ENCODE peak calls at places on chromosome 13, in eight cellular contexts. One of them, this sample, is unnamed.

GRCh38 chr13:70107125-70107497 is 515 bp upstream of the ATXN8OS start:
- DNase-seq in stimulated activated naive CD8-positive, alpha-beta T cell treated with anti-CD3 and anti-CD28 coated beads, Interleukin-15, Interleukin-2, amounts not matched to agents 100 U/mL and 50 U/mL, for 24 hours: no peak
- DNase-seq in stimulated activated CD8-positive, alpha-beta memory T cell treated with anti-CD3 and anti-CD28 coated beads, Interleukin-7, amount 100 ng/mL, for 1 hour: no peak
- DNase-seq in stimulated activated CD4-positive, alpha-beta T cell treated with anti-CD3 and anti-CD28 coated beads, TNF-alpha, amount 100 ng/mL, for 1 hour: no peak
- DNase-seq in EL: no peak
- DNase-seq in endothelial cell: no peak
- DNase-seq in gastrocnemius medialis: no peak
- DNase-seq in stimulated activated naive CD4-positive, alpha-beta T cell: no peak
- DNase-seq in this sample: peak; percentile 9

GRCh38 chr13:100540621-100541020 is 48.0 kb downstream of the GGACT start:
- DNase-seq in stimulated activated naive CD8-positive, alpha-beta T cell treated with anti-CD3 and anti-CD28 coated beads, Interleukin-15, Interleukin-2, amounts not matched to agents 100 U/mL and 50 U/mL, for 24 hours: no peak
- DNase-seq in stimulated activated CD8-positive, alpha-beta memory T cell treated with anti-CD3 and anti-CD28 coated beads, Interleukin-7, amount 100 ng/mL, for 1 hour: no peak
- DNase-seq in stimulated activated CD4-positive, alpha-beta T cell treated with anti-CD3 and anti-CD28 coated beads, TNF-alpha, amount 100 ng/mL, for 1 hour: no peak
- DNase-seq in EL: no peak
- DNase-seq in endothelial cell: no peak
- DNase-seq in gastrocnemius medialis: no peak
- DNase-seq in stimulated activated naive CD4-positive, alpha-beta T cell: no peak
- DNase-seq in this sample: no peak

GRCh38 chr13:101398920-101399319 is 17.4 kb downstream of the NALCN start:
- DNase-seq in stimulated activated naive CD8-positive, alpha-beta T cell treated with anti-CD3 and anti-CD28 coated beads, Interleukin-15, Interleukin-2, amounts not matched to agents 100 U/mL and 50 U/mL, for 24 hours: no peak
- DNase-seq in stimulated activated CD8-positive, alpha-beta memory T cell treated with anti-CD3 and anti-CD28 coated beads, Interleukin-7, amount 100 ng/mL, for 1 hour: no peak
- DNase-seq in stimulated activated CD4-positive, alpha-beta T cell treated with anti-CD3 and anti-CD28 coated beads, TNF-alpha, amount 100 ng/mL, for 1 hour: no peak
- DNase-seq in EL: peak; percentile 76
- DNase-seq in endothelial cell: no peak
- DNase-seq in gastrocnemius medialis: no peak
- DNase-seq in stimulated activated naive CD4-positive, alpha-beta T cell: no peak
- DNase-seq in this sample: no peak

GRCh38 chr13:42420304-42420703 is 148.4 kb downstream of the AKAP11 start:
- DNase-seq in stimulated activated naive CD8-positive, alpha-beta T cell treated with anti-CD3 and anti-CD28 coated beads, Interleukin-15, Interleukin-2, amounts not matched to agents 100 U/mL and 50 U/mL, for 24 hours: peak; percentile 71
- DNase-seq in stimulated activated CD8-positive, alpha-beta memory T cell treated with anti-CD3 and anti-CD28 coated beads, Interleukin-7, amount 100 ng/mL, for 1 hour: no peak
- DNase-seq in stimulated activated CD4-positive, alpha-beta T cell treated with anti-CD3 and anti-CD28 coated beads, TNF-alpha, amount 100 ng/mL, for 1 hour: peak; percentile 27
- DNase-seq in EL: no peak
- DNase-seq in endothelial cell: no peak
- DNase-seq in gastrocnemius medialis: no peak
- DNase-seq in stimulated activated naive CD4-positive, alpha-beta T cell: no peak
- DNase-seq in this sample: no peak

GRCh38 chr13:113982296-113982661 is 8.4 kb upstream of the C13orf46 start:
- DNase-seq in stimulated activated naive CD8-positive, alpha-beta T cell treated with anti-CD3 and anti-CD28 coated beads, Interleukin-15, Interleukin-2, amounts not matched to agents 100 U/mL and 50 U/mL, for 24 hours: no peak
- DNase-seq in stimulated activated CD8-positive, alpha-beta memory T cell treated with anti-CD3 and anti-CD28 coated beads, Interleukin-7, amount 100 ng/mL, for 1 hour: no peak
- DNase-seq in stimulated activated CD4-positive, alpha-beta T cell treated with anti-CD3 and anti-CD28 coated beads, TNF-alpha, amount 100 ng/mL, for 1 hour: no peak
- DNase-seq in EL: no peak
- DNase-seq in endothelial cell: no peak
- DNase-seq in gastrocnemius medialis: no peak
- DNase-seq in stimulated activated naive CD4-positive, alpha-beta T cell: no peak
- DNase-seq in this sample: no peak

GRCh38 chr13:22505489-22505888 is 675.3 kb upstream of the SGCG start:
- DNase-seq in stimulated activated naive CD8-positive, alpha-beta T cell treated with anti-CD3 and anti-CD28 coated beads, Interleukin-15, Interleukin-2, amounts not matched to agents 100 U/mL and 50 U/mL, for 24 hours: no peak
- DNase-seq in stimulated activated CD8-positive, alpha-beta memory T cell treated with anti-CD3 and anti-CD28 coated beads, Interleukin-7, amount 100 ng/mL, for 1 hour: no peak
- DNase-seq in stimulated activated CD4-positive, alpha-beta T cell treated with anti-CD3 and anti-CD28 coated beads, TNF-alpha, amount 100 ng/mL, for 1 hour: no peak
- DNase-seq in EL: no peak
- DNase-seq in endothelial cell: no peak
- DNase-seq in gastrocnemius medialis: no peak
- DNase-seq in stimulated activated naive CD4-positive, alpha-beta T cell: no peak
- DNase-seq in this sample: no peak

GRCh38 chr13:111342716-111343115 is 22.3 kb downstream of the TEX29 start:
- DNase-seq in stimulated activated naive CD8-positive, alpha-beta T cell treated with anti-CD3 and anti-CD28 coated beads, Interleukin-15, Interleukin-2, amounts not matched to agents 100 U/mL and 50 U/mL, for 24 hours: no peak
- DNase-seq in stimulated activated CD8-positive, alpha-beta memory T cell treated with anti-CD3 and anti-CD28 coated beads, Interleukin-7, amount 100 ng/mL, for 1 hour: no peak
- DNase-seq in stimulated activated CD4-positive, alpha-beta T cell treated with anti-CD3 and anti-CD28 coated beads, TNF-alpha, amount 100 ng/mL, for 1 hour: no peak
- DNase-seq in EL: no peak
- DNase-seq in endothelial cell: no peak
- DNase-seq in gastrocnemius medialis: no peak
- DNase-seq in stimulated activated naive CD4-positive, alpha-beta T cell: no peak
- DNase-seq in this sample: no peak

GRCh38 chr13:40563350-40564125 is 102.9 kb downstream of the FOXO1 start:
- DNase-seq in stimulated activated naive CD8-positive, alpha-beta T cell treated with anti-CD3 and anti-CD28 coated beads, Interleukin-15, Interleukin-2, amounts not matched to agents 100 U/mL and 50 U/mL, for 24 hours: no peak
- DNase-seq in stimulated activated CD8-positive, alpha-beta memory T cell treated with anti-CD3 and anti-CD28 coated beads, Interleukin-7, amount 100 ng/mL, for 1 hour: no peak
- DNase-seq in stimulated activated CD4-positive, alpha-beta T cell treated with anti-CD3 and anti-CD28 coated beads, TNF-alpha, amount 100 ng/mL, for 1 hour: no peak
- DNase-seq in EL: no peak
- DNase-seq in endothelial cell: no peak
- DNase-seq in gastrocnemius medialis: peak; percentile 59
- DNase-seq in stimulated activated naive CD4-positive, alpha-beta T cell: no peak
- DNase-seq in this sample: no peak

GRCh38 chr13:57137631-57138030 is 3.1 kb upstream of the PRR20A start:
- DNase-seq in stimulated activated naive CD8-positive, alpha-beta T cell treated with anti-CD3 and anti-CD28 coated beads, Interleukin-15, Interleukin-2, amounts not matched to agents 100 U/mL and 50 U/mL, for 24 hours: no peak
- DNase-seq in stimulated activated CD8-positive, alpha-beta memory T cell treated with anti-CD3 and anti-CD28 coated beads, Interleukin-7, amount 100 ng/mL, for 1 hour: no peak
- DNase-seq in stimulated activated CD4-positive, alpha-beta T cell treated with anti-CD3 and anti-CD28 coated beads, TNF-alpha, amount 100 ng/mL, for 1 hour: no peak
- DNase-seq in EL: no peak
- DNase-seq in endothelial cell: no peak
- DNase-seq in gastrocnemius medialis: no peak
- DNase-seq in stimulated activated naive CD4-positive, alpha-beta T cell: no peak
- DNase-seq in this sample: no peak

GRCh38 chr13:73929287-73929932 is 204.8 kb downstream of the KLF12 start:
- DNase-seq in stimulated activated naive CD8-positive, alpha-beta T cell treated with anti-CD3 and anti-CD28 coated beads, Interleukin-15, Interleukin-2, amounts not matched to agents 100 U/mL and 50 U/mL, for 24 hours: no peak
- DNase-seq in stimulated activated CD8-positive, alpha-beta memory T cell treated with anti-CD3 and anti-CD28 coated beads, Interleukin-7, amount 100 ng/mL, for 1 hour: no peak
- DNase-seq in stimulated activated CD4-positive, alpha-beta T cell treated with anti-CD3 and anti-CD28 coated beads, TNF-alpha, amount 100 ng/mL, for 1 hour: no peak
- DNase-seq in EL: no peak
- DNase-seq in endothelial cell: no peak
- DNase-seq in gastrocnemius medialis: no peak
- DNase-seq in stimulated activated naive CD4-positive, alpha-beta T cell: no peak
- DNase-seq in this sample: no peak

GRCh38 chr13:26377038-26377437 is 123.1 kb downstream of the CDK8 start:
- DNase-seq in stimulated activated naive CD8-positive, alpha-beta T cell treated with anti-CD3 and anti-CD28 coated beads, Interleukin-15, Interleukin-2, amounts not matched to agents 100 U/mL and 50 U/mL, for 24 hours: peak; percentile 4
- DNase-seq in stimulated activated CD8-positive, alpha-beta memory T cell treated with anti-CD3 and anti-CD28 coated beads, Interleukin-7, amount 100 ng/mL, for 1 hour: no peak
- DNase-seq in stimulated activated CD4-positive, alpha-beta T cell treated with anti-CD3 and anti-CD28 coated beads, TNF-alpha, amount 100 ng/mL, for 1 hour: no peak
- DNase-seq in EL: peak; percentile 36
- DNase-seq in endothelial cell: peak; percentile 62
- DNase-seq in gastrocnemius medialis: no peak
- DNase-seq in stimulated activated naive CD4-positive, alpha-beta T cell: no peak
- DNase-seq in this sample: peak; percentile 55

GRCh38 chr13:27339299-27339698 is 68.7 kb downstream of the RASL11A start:
- DNase-seq in stimulated activated naive CD8-positive, alpha-beta T cell treated with anti-CD3 and anti-CD28 coated beads, Interleukin-15, Interleukin-2, amounts not matched to agents 100 U/mL and 50 U/mL, for 24 hours: peak; percentile 44
- DNase-seq in stimulated activated CD8-positive, alpha-beta memory T cell treated with anti-CD3 and anti-CD28 coated beads, Interleukin-7, amount 100 ng/mL, for 1 hour: no peak
- DNase-seq in stimulated activated CD4-positive, alpha-beta T cell treated with anti-CD3 and anti-CD28 coated beads, TNF-alpha, amount 100 ng/mL, for 1 hour: no peak
- DNase-seq in EL: peak; percentile 55
- DNase-seq in endothelial cell: peak; percentile 57
- DNase-seq in gastrocnemius medialis: no peak
- DNase-seq in stimulated activated naive CD4-positive, alpha-beta T cell: peak; percentile 46
- DNase-seq in this sample: peak; percentile 85

GRCh38 chr13:57634829-57635165 is 3.3 kb downstream of the PCDH17 start:
- DNase-seq in stimulated activated naive CD8-positive, alpha-beta T cell treated with anti-CD3 and anti-CD28 coated beads, Interleukin-15, Interleukin-2, amounts not matched to agents 100 U/mL and 50 U/mL, for 24 hours: no peak
- DNase-seq in stimulated activated CD8-positive, alpha-beta memory T cell treated with anti-CD3 and anti-CD28 coated beads, Interleukin-7, amount 100 ng/mL, for 1 hour: no peak
- DNase-seq in stimulated activated CD4-positive, alpha-beta T cell treated with anti-CD3 and anti-CD28 coated beads, TNF-alpha, amount 100 ng/mL, for 1 hour: no peak
- DNase-seq in EL: no peak
- DNase-seq in endothelial cell: peak; percentile 15
- DNase-seq in gastrocnemius medialis: no peak
- DNase-seq in stimulated activated naive CD4-positive, alpha-beta T cell: no peak
- DNase-seq in this sample: no peak

GRCh38 chr13:44132710-44133109 is 240.9 kb upstream of the SERP2 start:
- DNase-seq in stimulated activated naive CD8-positive, alpha-beta T cell treated with anti-CD3 and anti-CD28 coated beads, Interleukin-15, Interleukin-2, amounts not matched to agents 100 U/mL and 50 U/mL, for 24 hours: no peak
- DNase-seq in stimulated activated CD8-positive, alpha-beta memory T cell treated with anti-CD3 and anti-CD28 coated beads, Interleukin-7, amount 100 ng/mL, for 1 hour: no peak
- DNase-seq in stimulated activated CD4-positive, alpha-beta T cell treated with anti-CD3 and anti-CD28 coated beads, TNF-alpha, amount 100 ng/mL, for 1 hour: no peak
- DNase-seq in EL: peak; percentile 81
- DNase-seq in endothelial cell: no peak
- DNase-seq in gastrocnemius medialis: no peak
- DNase-seq in stimulated activated naive CD4-positive, alpha-beta T cell: no peak
- DNase-seq in this sample: no peak

GRCh38 chr13:20351279-20352022 is 119.3 kb upstream of the GJB6 start:
- DNase-seq in stimulated activated naive CD8-positive, alpha-beta T cell treated with anti-CD3 and anti-CD28 coated beads, Interleukin-15, Interleukin-2, amounts not matched to agents 100 U/mL and 50 U/mL, for 24 hours: no peak
- DNase-seq in stimulated activated CD8-positive, alpha-beta memory T cell treated with anti-CD3 and anti-CD28 coated beads, Interleukin-7, amount 100 ng/mL, for 1 hour: no peak
- DNase-seq in stimulated activated CD4-positive, alpha-beta T cell treated with anti-CD3 and anti-CD28 coated beads, TNF-alpha, amount 100 ng/mL, for 1 hour: no peak
- DNase-seq in EL: peak; percentile 74
- DNase-seq in endothelial cell: no peak
- DNase-seq in gastrocnemius medialis: no peak
- DNase-seq in stimulated activated naive CD4-positive, alpha-beta T cell: no peak
- DNase-seq in this sample: no peak

GRCh38 chr13:30818323-30818960 is 83.1 kb downstream of the ALOX5AP start:
- DNase-seq in stimulated activated naive CD8-positive, alpha-beta T cell treated with anti-CD3 and anti-CD28 coated beads, Interleukin-15, Interleukin-2, amounts not matched to agents 100 U/mL and 50 U/mL, for 24 hours: no peak
- DNase-seq in stimulated activated CD8-positive, alpha-beta memory T cell treated with anti-CD3 and anti-CD28 coated beads, Interleukin-7, amount 100 ng/mL, for 1 hour: no peak
- DNase-seq in stimulated activated CD4-positive, alpha-beta T cell treated with anti-CD3 and anti-CD28 coated beads, TNF-alpha, amount 100 ng/mL, for 1 hour: no peak
- DNase-seq in EL: peak; percentile 87
- DNase-seq in endothelial cell: no peak
- DNase-seq in gastrocnemius medialis: no peak
- DNase-seq in stimulated activated naive CD4-positive, alpha-beta T cell: no peak
- DNase-seq in this sample: no peak

GRCh38 chr13:22082030-22082429 is 411.2 kb downstream of the FGF9 start:
- DNase-seq in stimulated activated naive CD8-positive, alpha-beta T cell treated with anti-CD3 and anti-CD28 coated beads, Interleukin-15, Interleukin-2, amounts not matched to agents 100 U/mL and 50 U/mL, for 24 hours: no peak
- DNase-seq in stimulated activated CD8-positive, alpha-beta memory T cell treated with anti-CD3 and anti-CD28 coated beads, Interleukin-7, amount 100 ng/mL, for 1 hour: no peak
- DNase-seq in stimulated activated CD4-positive, alpha-beta T cell treated with anti-CD3 and anti-CD28 coated beads, TNF-alpha, amount 100 ng/mL, for 1 hour: no peak
- DNase-seq in EL: no peak
- DNase-seq in endothelial cell: no peak
- DNase-seq in gastrocnemius medialis: no peak
- DNase-seq in stimulated activated naive CD4-positive, alpha-beta T cell: no peak
- DNase-seq in this sample: peak; percentile 77

This sample was measured in DMS53.